ENCODE peak calls at places on chromosomes 11 and 22, in ten cellular contexts. A is activated gamma-delta T cell; B is T-helper 2 cell; K is stimulated activated naive CD4-positive, alpha-beta T cell; I is NCI-H460; L is neural progenitor cell; S is amniotic stem cell; F is mucosa of descending colon; V is GM20000; U is progenitor cell of endocrine pancreas. R is an unnamed sample.

GRCh38 chr11:75014129-75014528 is 25.4 kb downstream of the NEU3 start:
- DNase-seq in K (no peak), V (no peak), F (no peak), I (no peak), S (peak; percentile 12), B (no peak), A (no peak), L (no peak), U (no peak), R (no peak)

GRCh38 chr11:86673055-86673843 is 833 bp upstream of the ME3 start:
- DNase-seq in L (no peak), I (no peak), V (no peak), S (no peak), F (no peak), K (no peak), U (no peak), B (no peak), A (no peak), R (no peak)

GRCh38 chr11:831132-831864 is 1.5 kb upstream of the CD151 start:
- DNase-seq in V (no peak), I (no peak), U (no peak), F (peak; percentile 50), L (peak; percentile 49), B (no peak), A (no peak), S (no peak), K (no peak), R (peak; percentile 56)

GRCh38 chr11:17138562-17138961 is 61.1 kb upstream of the RPS13 start:
- DNase-seq in F (no peak), K (no peak), I (no peak), U (no peak), L (no peak), B (no peak), V (no peak), A (no peak), S (no peak), R (no peak)

GRCh38 chr11:79896258-79896657 is 455.4 kb upstream of the TENM4 start:
- DNase-seq in U (no peak), B (no peak), S (no peak), I (no peak), A (no peak), L (no peak), F (no peak), K (no peak), V (no peak), R (no peak)

GRCh38 chr22:37229012-37229804 is 14.9 kb downstream of the RAC2 start:
- DNase-seq in I (peak; percentile 14), K (no peak), F (no peak), V (no peak), U (no peak), S (no peak), A (no peak), L (no peak), B (peak; percentile 86), R (no peak)

GRCh38 chr11:61959026-61959608 is 8.3 kb downstream of the FTH1 start:
- DNase-seq in B (no peak), K (no peak), U (no peak), S (no peak), A (no peak), I (no peak), V (no peak), F (no peak), L (no peak), R (no peak)

GRCh38 chr11:108160970-108161566 is 39.7 kb downstream of the ACAT1 start:
- DNase-seq in L (no peak), B (peak; percentile 34), I (no peak), S (no peak), U (no peak), A (no peak), V (peak; percentile 66), K (no peak), F (no peak), R (no peak)

GRCh38 chr11:36053314-36053713 is 109.5 kb downstream of the LDLRAD3 start:
- DNase-seq in K (no peak), I (no peak), V (no peak), A (no peak), S (no peak), B (no peak), L (no peak), F (no peak), U (no peak), R (no peak)

GRCh38 chr11:66333220-66333877 is 2.9 kb downstream of the RIN1 start:
- DNase-seq in L (no peak), A (no peak), F (peak; percentile 24), V (no peak), K (no peak), I (no peak), U (no peak), S (no peak), B (no peak), R (no peak)

GRCh38 chr22:37199839-37200161 is 11.8 kb upstream of the C1QTNF6 start:
- DNase-seq in K (no peak), B (no peak), F (no peak), I (no peak), L (no peak), S (no peak), V (peak; percentile 53), U (no peak), A (no peak), R (no peak)

GRCh38 chr11:27282806-27283205 is 80.2 kb downstream of the CCDC34 start:
- DNase-seq in K (no peak), S (no peak), I (no peak), F (no peak), A (no peak), V (no peak), L (peak; percentile 10), B (no peak), U (no peak), R (no peak)

GRCh38 chr11:6526411-6527135 is 29.5 kb downstream of the DNHD1 start:
- DNase-seq in L (no peak), A (no peak), I (no peak), B (peak; percentile 26), U (no peak), K (no peak), V (peak; percentile 25), F (no peak), S (no peak), R (no peak)

GRCh38 chr11:86931965-86932332 is 23.2 kb downstream of the FZD4 start:
- DNase-seq in U (no peak), L (no peak), F (no peak), A (no peak), I (no peak), S (no peak), B (no peak), K (no peak), V (no peak), R (no peak)

GRCh38 chr22:42885446-42885845 is 28.4 kb upstream of the ARFGAP3 start:
- DNase-seq in F (no peak), L (no peak), K (no peak), I (no peak), S (no peak), B (no peak), A (no peak), V (no peak), U (no peak), R (no peak)

GRCh38 chr22:47192106-47192650 is 429.7 kb downstream of the TBC1D22A start:
- DNase-seq in U (no peak), K (no peak), A (no peak), V (no peak), B (no peak), I (no peak), F (peak; percentile 62), S (no peak), L (no peak), R (no peak)

GRCh38 chr22:24185501-24186351 is 4.4 kb downstream of the SUSD2 start:
- DNase-seq in L (no peak), I (no peak), S (no peak), V (no peak), B (no peak), U (no peak), A (no peak), F (no peak), K (no peak), R (no peak)

GRCh38 chr22:27554106-27554814 is 247.3 kb downstream of the MN1 start:
- DNase-seq in B (no peak), V (no peak), S (no peak), I (no peak), K (no peak), U (no peak), L (peak; percentile 40), F (peak; percentile 55), A (no peak), R (peak; percentile 63)

GRCh38 chr11:16612801-16613400 is 125.5 kb upstream of the C11orf58 start:
- DNase-seq in L (peak; percentile 53), V (peak; percentile 21), A (no peak), S (no peak), I (no peak), K (no peak), B (no peak), U (no peak), F (no peak), R (peak; percentile 75)

GRCh38 chr11:112613051-112613972 is 347.9 kb upstream of the NCAM1 start:
- DNase-seq in S (no peak), V (no peak), F (no peak), A (no peak), B (no peak), L (no peak), K (no peak), I (no peak), U (no peak), R (no peak)

GRCh38 chr11:108895579-108896480 is 231.0 kb downstream of the DDX10 start:
- DNase-seq in U (no peak), V (no peak), S (no peak), A (no peak), F (no peak), I (peak; percentile 72), K (no peak), L (no peak), B (no peak), R (no peak)

GRCh38 chr11:36702330-36703054 is 104.5 kb upstream of the RAG2 start:
- DNase-seq in F (no peak), V (peak; percentile 59), U (peak; percentile 14), B (peak; percentile 40), I (peak; percentile 59), S (peak; percentile 2), L (peak; percentile 78), K (no peak), A (no peak), R (peak; percentile 75)

GRCh38 chr11:72373163-72373562 is 61.2 kb downstream of the CLPB start:
- DNase-seq in K (no peak), V (no peak), F (no peak), S (no peak), U (no peak), A (no peak), I (no peak), B (no peak), L (no peak), R (no peak)

GRCh38 chr22:29369460-29369859 is 18.9 kb downstream of the AP1B1 start:
- DNase-seq in B (no peak), V (no peak), F (no peak), L (peak; percentile 71), S (no peak), U (no peak), I (peak; percentile 37), K (no peak), A (no peak), R (peak; percentile 40)

GRCh38 chr11:42762348-42762747 is 549.4 kb upstream of the API5 start:
- DNase-seq in B (no peak), F (no peak), L (peak; percentile 44), S (no peak), V (no peak), U (no peak), I (no peak), A (no peak), K (no peak), R (peak; percentile 13)

GRCh38 chr22:20430641-20431519 is 6.7 kb downstream of the SCARF2 start:
- DNase-seq in V (peak; percentile 74), K (peak; percentile 28), L (peak; percentile 93), S (no peak), I (peak; percentile 44), F (peak; percentile 68), A (no peak), U (peak; percentile 58), B (peak; percentile 86), R (peak; percentile 84)

R was measured in retina.